ENCODE peak calls at places on chromosome 15, in six cellular contexts. J is lower lobe of right lung; R is HuH-7; X is cardiac muscle cell; O is stimulated activated CD4-positive, alpha-beta T cell treated with anti-CD3 and anti-CD28 coated beads, Interleukin-1b, Interleukin-23, amount 100 ng/mL, for 24 hours; S is upper lobe of left lung. L is an unnamed sample.

GRCh38 chr15:92394327-92395175 is 870 bp downstream of the ST8SIA2 start:
- DNase-seq in J (no peak), R (no peak), S (no peak), X (peak; percentile 55), O (no peak), L (no peak)

GRCh38 chr15:40796508-40796907 is 10.4 kb upstream of the ZFYVE19 start:
- DNase-seq in X (no peak), J (no peak), R (no peak), S (no peak), O (no peak), L (no peak)

GRCh38 chr15:25068696-25069095 is 113.9 kb downstream of the SNRPN start:
- DNase-seq in J (no peak), R (no peak), O (no peak), X (no peak), S (no peak), L (no peak)

GRCh38 chr15:93321881-93322282 is 232.9 kb upstream of the RGMA start:
- DNase-seq in S (peak; percentile 55), X (no peak), J (peak; percentile 63), R (no peak), O (no peak), L (no peak)

GRCh38 chr15:68524753-68525584 is 53.8 kb upstream of the CORO2B start:
- DNase-seq in X (no peak), S (no peak), J (no peak), R (no peak), O (no peak), L (no peak)

GRCh38 chr15:100190675-100191074 is 151.1 kb downstream of the ADAMTS17 start:
- DNase-seq in R (no peak), X (no peak), J (no peak), S (no peak), O (no peak), L (no peak)

GRCh38 chr15:37679627-37680026 is 254.8 kb upstream of the TMCO5A start:
- DNase-seq in R (no peak), S (no peak), J (no peak), O (no peak), X (no peak), L (no peak)

GRCh38 chr15:25169318-25169717 is 214.5 kb downstream of the SNRPN start:
- DNase-seq in J (no peak), R (no peak), X (no peak), S (no peak), O (no peak), L (no peak)

GRCh38 chr15:66707310-66708160 is 5.5 kb downstream of the SMAD6 start:
- DNase-seq in S (peak; percentile 44), J (no peak), R (no peak), O (no peak), X (peak; percentile 90), L (no peak)

GRCh38 chr15:25670025-25670554 is 193.0 kb downstream of the ATP10A start:
- DNase-seq in O (no peak), S (peak; percentile 47), R (no peak), X (peak; percentile 88), J (no peak), L (no peak)

GRCh38 chr15:81388431-81388760 is 14.4 kb upstream of the TMC3 start:
- DNase-seq in S (no peak), X (no peak), R (no peak), O (no peak), J (no peak), L (no peak)

GRCh38 chr15:80942746-80943565 is 46.7 kb downstream of the MESD start:
- DNase-seq in S (no peak), O (no peak), J (no peak), X (no peak), R (no peak), L (no peak)

GRCh38 chr15:55256281-55257013 is 33.2 kb downstream of the RAB27A start:
- DNase-seq in J (no peak), X (no peak), R (no peak), S (no peak), O (no peak), L (no peak)

GRCh38 chr15:68310178-68310810 is 32.7 kb downstream of the FEM1B start:
- DNase-seq in O (no peak), R (peak; percentile 1), J (no peak), X (no peak), S (no peak), L (no peak)

GRCh38 chr15:88894819-88895767 is at the start of gene HAPLN3:
- DNase-seq in J (no peak), S (peak; percentile 63), O (no peak), R (no peak), X (peak; percentile 37), L (peak; percentile 61)

GRCh38 chr15:63050737-63051700 is 8.5 kb downstream of the TPM1 start:
- DNase-seq in S (no peak), X (no peak), O (no peak), R (peak; percentile 52), J (no peak), L (no peak)

GRCh38 chr15:88974392-88974791 is 61.2 kb upstream of the MFGE8 start:
- DNase-seq in O (no peak), R (no peak), J (no peak), X (no peak), S (no peak), L (no peak)

GRCh38 chr15:67563092-67563491 is 20.6 kb downstream of the MAP2K5 start:
- DNase-seq in X (no peak), O (no peak), J (no peak), R (no peak), S (no peak), L (no peak)

GRCh38 chr15:92365079-92365478 is 28.6 kb upstream of the ST8SIA2 start:
- DNase-seq in R (no peak), J (no peak), X (no peak), S (peak; percentile 22), O (no peak), L (no peak)

GRCh38 chr15:77773903-77774302 is 141.2 kb upstream of the LINGO1 start:
- DNase-seq in R (no peak), O (no peak), S (no peak), X (no peak), J (no peak), L (no peak)

GRCh38 chr15:82571722-82572222 is 31.5 kb upstream of the RPS17 start:
- DNase-seq in O (no peak), J (peak; percentile 57), S (peak; percentile 41), X (peak; percentile 46), R (no peak), L (no peak)

GRCh38 chr15:31147943-31148621 is 46.6 kb upstream of the TRPM1 start:
- DNase-seq in S (no peak), J (no peak), R (no peak), X (no peak), O (no peak), L (no peak)

GRCh38 chr15:77282333-77282732 is 137.6 kb downstream of the PEAK1 start:
- DNase-seq in X (no peak), O (no peak), S (no peak), J (no peak), R (no peak), L (no peak)

GRCh38 chr15:100718075-100718980 is 115.9 kb downstream of the ASB7 start:
- DNase-seq in J (no peak), R (no peak), O (no peak), X (no peak), S (no peak), L (no peak)

GRCh38 chr15:76730262-76730661 is 174.9 kb downstream of the SCAPER start:
- DNase-seq in O (no peak), R (no peak), J (no peak), X (no peak), S (no peak), L (no peak)

GRCh38 chr15:69390575-69390974 is 23.6 kb upstream of the KIF23 start:
- DNase-seq in S (no peak), J (no peak), X (no peak), R (no peak), O (no peak), L (no peak)

GRCh38 chr15:37035349-37035748 is 65.0 kb downstream of the MEIS2 start:
- DNase-seq in R (no peak), O (no peak), X (no peak), J (no peak), S (no peak), L (no peak)

GRCh38 chr15:52392008-52392687 is 96.5 kb upstream of the MYO5C start:
- DNase-seq in S (no peak), X (no peak), O (no peak), J (no peak), R (no peak), L (no peak)

GRCh38 chr15:81256916-81257315 is 60.2 kb downstream of the IL16 start:
- DNase-seq in J (no peak), O (no peak), X (no peak), R (no peak), S (no peak), L (no peak)

GRCh38 chr15:41332788-41333527 is at the start of gene NUSAP1:
- DNase-seq in J (no peak), X (no peak), S (no peak), R (peak; percentile 17), O (no peak), L (no peak)

GRCh38 chr15:97995192-97995591 is 34.7 kb downstream of the ARRDC4 start:
- DNase-seq in S (no peak), O (no peak), J (no peak), R (no peak), X (no peak), L (no peak)

GRCh38 chr15:85318048-85318731 is 62.2 kb upstream of the AKAP13 start:
- DNase-seq in R (peak; percentile 30), X (no peak), O (no peak), S (peak; percentile 45), J (no peak), L (no peak)

GRCh38 chr15:25800761-25801515 is 62.2 kb downstream of the ATP10A start:
- DNase-seq in X (no peak), S (no peak), R (no peak), O (no peak), J (no peak), L (no peak)